ENCODE peak calls at places on chromosomes 16 and 17, in eight cellular contexts. Q is astrocyte of the cerebellum, L is tibial nerve, X is Calu3, H is heart left ventricle, T is gastrocnemius medialis, S is ovary, K is heart right ventricle. W is an unnamed sample.
A peak's percentile ranks its signal among the peaks of the same experiment; 100 is the strongest.

GRCh38 chr16:81384006-81384405 is 60.6 kb upstream of the CMIP start:
- DNase-seq in K (no peak), H (no peak), T (no peak), S (no peak), L (no peak), X (no peak), Q (peak; percentile 76), W (no peak)

GRCh38 chr16:11481987-11482386 is 104.7 kb downstream of the LITAF start:
- DNase-seq in Q (no peak), K (no peak), X (no peak), S (no peak), L (no peak), H (no peak), T (no peak), W (no peak)

GRCh38 chr17:3964203-3965122 is at the start of gene ATP2A3:
- DNase-seq in H (peak; percentile 35), T (no peak), Q (no peak), L (no peak), K (no peak), X (peak; percentile 28), S (no peak), W (peak; percentile 77)

GRCh38 chr16:19522369-19523159 is 666 bp upstream of the GDE1 start:
- DNase-seq in S (no peak), H (no peak), X (no peak), L (no peak), T (no peak), Q (no peak), K (no peak), W (no peak)

GRCh38 chr17:56289321-56289720 is 136.0 kb downstream of the ANKFN1 start:
- DNase-seq in T (no peak), S (no peak), L (no peak), X (no peak), H (no peak), Q (no peak), K (no peak), W (no peak)

GRCh38 chr16:12625716-12626115 is 178.0 kb downstream of the CPPED1 start:
- DNase-seq in X (no peak), S (no peak), Q (no peak), K (no peak), L (no peak), H (no peak), T (no peak), W (no peak)

GRCh38 chr16:69328854-69329316 is 1.5 kb downstream of the PDF start:
- DNase-seq in L (no peak), T (no peak), S (no peak), X (no peak), K (no peak), Q (peak; percentile 11), H (no peak), W (peak; percentile 12)

GRCh38 chr17:68777243-68777855 is 176.2 kb upstream of the FAM20A start:
- DNase-seq in L (peak; percentile 57), K (peak; percentile 75), H (peak; percentile 60), X (peak; percentile 59), T (peak; percentile 64), Q (peak; percentile 62), S (peak; percentile 65), W (no peak)

GRCh38 chr16:77782694-77783093 is 5.7 kb upstream of the VAT1L start:
- DNase-seq in S (no peak), T (no peak), H (no peak), X (no peak), K (no peak), Q (no peak), L (no peak), W (no peak)

GRCh38 chr16:5064915-5065314 is 841 bp downstream of the C16orf89 start:
- DNase-seq in X (peak; percentile 25), Q (no peak), L (no peak), K (no peak), T (no peak), H (no peak), S (no peak), W (no peak)

GRCh38 chr17:41653421-41654133 is 29.2 kb upstream of the KRT17 start:
- DNase-seq in K (no peak), T (no peak), S (no peak), H (no peak), L (no peak), Q (no peak), X (no peak), W (no peak)

GRCh38 chr17:7816926-7817642 is 16.9 kb upstream of the KDM6B start:
- DNase-seq in L (no peak), X (no peak), S (no peak), H (no peak), T (no peak), Q (no peak), K (no peak), W (no peak)

GRCh38 chr16:22099256-22099975 is 7.1 kb downstream of the VWA3A start:
- DNase-seq in L (no peak), K (no peak), X (no peak), H (no peak), T (no peak), Q (no peak), S (no peak), W (no peak)

GRCh38 chr17:34006126-34006525 is 249.0 kb upstream of the CCL2 start:
- DNase-seq in S (no peak), X (no peak), T (no peak), K (no peak), Q (no peak), L (no peak), H (no peak), W (no peak)

GRCh38 chr16:77330332-77331043 is 104.3 kb downstream of the ADAMTS18 start:
- DNase-seq in T (no peak), Q (no peak), S (no peak), K (no peak), H (no peak), X (no peak), L (no peak), W (no peak)

GRCh38 chr16:55297910-55298175 is 26.2 kb upstream of the IRX6 start:
- DNase-seq in H (no peak), Q (no peak), S (no peak), T (no peak), L (no peak), K (no peak), X (peak; percentile 24), W (no peak)

GRCh38 chr17:37787055-37787720 is 42.3 kb upstream of the HNF1B start:
- DNase-seq in T (no peak), X (peak; percentile 96), Q (peak; percentile 32), L (no peak), S (no peak), H (no peak), K (no peak), W (no peak)

GRCh38 chr16:86067516-86067915 is 168.6 kb downstream of the IRF8 start:
- DNase-seq in K (no peak), T (no peak), Q (no peak), H (no peak), S (no peak), X (no peak), L (no peak), W (no peak)

GRCh38 chr17:27389542-27390140 is 66.6 kb upstream of the KSR1 start:
- DNase-seq in T (no peak), H (no peak), K (no peak), X (no peak), L (no peak), S (no peak), Q (no peak), W (no peak)

GRCh38 chr16:74305286-74305685 is 8.7 kb downstream of the PSMD7 start:
- DNase-seq in S (no peak), Q (no peak), H (no peak), L (no peak), X (no peak), T (no peak), K (no peak), W (no peak)
- TF ChIP-seq CTCF in S (no peak), Q (no peak), H (no peak), L (no peak), X (no peak), T (no peak), K (no peak), W (no peak)

GRCh38 chr16:76197925-76198324 is 79.3 kb upstream of the CNTNAP4 start:
- DNase-seq in S (no peak), Q (no peak), X (no peak), T (no peak), K (no peak), L (no peak), H (no peak), W (no peak)

GRCh38 chr16:76195648-76196047 is 81.6 kb upstream of the CNTNAP4 start:
- DNase-seq in X (no peak), L (no peak), K (no peak), S (no peak), T (no peak), H (no peak), Q (no peak), W (no peak)

GRCh38 chr16:76193851-76194620 is 83.2 kb upstream of the CNTNAP4 start:
- DNase-seq in S (no peak), H (no peak), T (no peak), L (no peak), Q (no peak), X (no peak), K (no peak), W (no peak)

GRCh38 chr16:76190480-76190879 is 86.7 kb upstream of the CNTNAP4 start:
- DNase-seq in H (no peak), S (no peak), K (no peak), T (no peak), Q (no peak), L (no peak), X (no peak), W (no peak)

GRCh38 chr16:76194621-76195015 is 82.6 kb upstream of the CNTNAP4 start:
- DNase-seq in X (no peak), T (no peak), K (no peak), S (no peak), Q (peak; percentile 56), H (no peak), L (no peak), W (no peak)
- TF ChIP-seq CTCF in X (no peak), T (no peak), K (no peak), S (no peak), Q (no peak), H (no peak), L (no peak), W (no peak)

DNA sequence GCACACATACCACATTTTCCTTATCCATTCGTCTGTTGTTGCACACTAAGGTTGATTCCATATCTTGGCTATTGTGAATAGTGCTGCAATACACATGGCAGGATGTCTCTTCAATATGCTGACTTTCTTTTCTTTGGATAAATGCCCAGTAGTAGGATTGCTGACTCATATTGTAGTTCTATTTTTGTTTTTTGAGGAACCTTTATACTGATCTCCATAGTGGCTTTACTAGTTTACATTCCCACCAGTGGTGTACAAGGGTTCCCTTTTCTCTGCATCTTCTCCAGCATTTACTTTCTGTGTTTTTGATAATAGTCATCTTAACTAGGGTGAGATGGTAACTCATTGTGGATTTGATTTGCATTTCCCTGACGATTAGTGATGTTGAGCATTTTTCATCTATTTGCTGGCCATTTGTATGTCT is 118.1 kb downstream of the STXBP4 start:
- DNase-seq in X (no peak), H (no peak), Q (peak; percentile 70), L (no peak), S (no peak), K (no peak), T (no peak), W (no peak)
- TF ChIP-seq CTCF in X (no peak), H (no peak), Q (no peak), L (no peak), S (no peak), K (no peak), T (no peak), W (no peak)

DNA sequence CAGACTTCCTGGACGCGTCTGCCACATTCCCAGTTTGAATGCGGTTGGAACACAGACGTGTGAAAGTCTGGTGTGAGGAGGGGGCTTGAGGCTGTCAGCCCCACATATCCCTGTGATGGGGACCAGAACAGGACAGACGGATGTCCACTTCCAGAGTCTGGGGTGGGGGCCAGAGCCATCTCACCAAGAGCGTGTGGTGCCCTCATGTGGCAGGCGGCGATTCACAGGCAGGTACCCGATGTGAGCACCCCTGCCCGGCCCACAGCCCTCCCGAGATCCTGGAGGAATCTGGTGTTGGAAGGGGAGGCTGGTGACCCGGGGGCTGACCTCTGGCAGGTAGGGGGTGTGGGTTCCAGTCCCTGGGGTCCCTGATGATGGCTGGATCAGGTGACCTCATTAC is 51.5 kb downstream of the ENGASE start:
- DNase-seq in T (no peak), Q (no peak), H (no peak), S (no peak), L (no peak), X (peak; percentile 40), K (no peak), W (no peak)
- TF ChIP-seq CTCF in T (no peak), Q (no peak), H (peak; percentile 14), S (no peak), L (no peak), X (peak; percentile 55), K (peak; percentile 28), W (no peak)